ENCODE peak calls at places on chromosome 17, in seven cellular contexts. R is IMR-90, I is neuronal stem cell, J is H9, C is mesenchymal stem cell, B is trophoblast cell, X is H1. Z is an unnamed sample.

GRCh38 chr17:31533546-31534155 is 142.2 kb downstream of the RAB11FIP4 start:
- DNase-seq in B (peak), J (peak), R (peak), I (peak), X (no peak), C (peak), Z (peak)

GRCh38 chr17:13994050-13994449 is 75.3 kb upstream of the COX10 start:
- DNase-seq in I (no peak), C (no peak), J (no peak), B (no peak), R (no peak), X (no peak), Z (no peak)

GRCh38 chr17:1351967-1352366 is 48.1 kb downstream of the YWHAE start:
- DNase-seq in R (no peak), X (no peak), C (no peak), I (no peak), B (no peak), J (no peak), Z (no peak)

GRCh38 chr17:49727353-49727752 is 19.6 kb upstream of the SLC35B1 start:
- DNase-seq in R (no peak), J (no peak), C (no peak), B (no peak), X (no peak), I (no peak), Z (no peak)

GRCh38 chr17:4956493-4957061 is 5.7 kb downstream of the ENO3 start:
- DNase-seq in C (no peak), I (no peak), B (no peak), R (no peak), X (no peak), J (peak), Z (peak)

GRCh38 chr17:81292450-81292849 is 2.7 kb downstream of the SLC38A10 start:
- DNase-seq in R (no peak), B (no peak), X (no peak), I (no peak), J (no peak), C (no peak), Z (no peak)

GRCh38 chr17:67316776-67317175 is 49.6 kb downstream of the PSMD12 start:
- DNase-seq in X (no peak), J (no peak), C (no peak), I (no peak), B (no peak), R (no peak), Z (no peak)

GRCh38 chr17:45430006-45430737 is 2.5 kb downstream of the ARHGAP27 start:
- DNase-seq in X (no peak), C (no peak), B (no peak), I (no peak), R (no peak), J (peak), Z (no peak)

GRCh38 chr17:45855691-45856315 is 11.1 kb downstream of the SPPL2C start:
- DNase-seq in J (no peak), I (no peak), X (no peak), B (no peak), R (no peak), C (no peak), Z (no peak)

GRCh38 chr17:42180922-42181850 is at the start of gene KCNH4:
- DNase-seq in J (peak), R (peak), I (no peak), B (peak), X (no peak), C (peak), Z (peak)

GRCh38 chr17:29155235-29155965 is 24.8 kb downstream of the MYO18A start:
- DNase-seq in C (peak), I (no peak), B (peak), X (no peak), R (peak), J (peak), Z (peak)

DNA sequence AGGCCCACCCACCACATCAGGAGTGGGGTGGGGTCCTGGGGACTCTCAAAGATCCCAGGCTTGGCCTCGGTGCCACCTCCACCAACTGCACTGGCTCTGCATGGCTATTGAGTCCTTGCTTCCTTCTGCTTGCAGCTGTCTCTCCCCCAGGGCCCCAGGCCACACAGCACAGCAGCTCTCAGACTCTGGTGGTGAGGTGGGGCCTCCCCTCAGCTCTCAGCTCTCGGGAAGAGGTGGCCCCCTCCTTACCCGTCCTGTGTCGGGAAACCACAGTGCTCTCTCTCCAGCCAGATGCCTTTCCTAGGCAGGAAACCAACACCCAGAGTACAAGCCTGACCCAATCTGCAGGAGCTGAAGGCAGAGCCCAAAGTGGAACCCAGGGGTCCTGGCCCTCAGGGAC is 18.6 kb downstream of the SRCIN1 start:
- DNase-seq in R (no peak), X (no peak), J (no peak), C (no peak), B (no peak), I (no peak), Z (no peak)
- H2BK120ac ChIP-seq in R (no peak), X (no peak), J (no peak), C (no peak), B (no peak), I (peak), Z (no peak)

DNA sequence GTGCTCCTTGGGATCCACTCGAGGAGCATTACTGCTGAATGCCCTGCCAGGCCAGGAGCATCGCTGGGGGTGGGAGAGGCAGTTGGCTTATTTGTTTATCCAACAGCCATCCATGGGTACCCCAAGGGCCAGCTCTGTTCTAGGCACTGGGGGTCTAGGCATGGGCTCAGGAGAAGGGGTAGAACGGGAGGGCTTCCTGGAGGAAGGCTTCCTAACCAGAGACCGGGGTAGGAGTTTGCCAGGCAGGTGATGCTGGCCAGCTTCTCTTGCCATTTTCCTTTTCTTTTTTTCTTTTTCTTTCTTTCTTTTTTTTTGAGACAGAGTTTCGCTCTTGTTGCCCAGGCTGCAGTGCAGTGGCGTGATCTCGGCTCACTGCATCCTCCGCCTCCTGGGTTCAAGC is 241.0 kb downstream of the SEC14L1 start:
- DNase-seq in B (no peak), X (no peak), I (no peak), J (no peak), R (no peak), C (no peak), Z (no peak)
- H3K27ac ChIP-seq in B (no peak), X (no peak), I (no peak), J (no peak), R (peak), C (no peak), Z (no peak)

GRCh38 chr17:17132746-17133145 is 73.4 kb downstream of the PLD6 start:
- DNase-seq in I (peak), J (no peak), X (no peak), B (no peak), R (no peak), C (no peak), Z (no peak)

GRCh38 chr17:17134952-17135340 is 71.2 kb downstream of the PLD6 start:
- DNase-seq in R (no peak), X (no peak), J (no peak), I (no peak), C (no peak), B (no peak), Z (no peak)

GRCh38 chr17:17131876-17132275 is 74.3 kb downstream of the PLD6 start:
- DNase-seq in R (no peak), J (no peak), I (no peak), B (no peak), X (no peak), C (no peak), Z (no peak)

GRCh38 chr17:17137731-17138585 is 68.2 kb downstream of the PLD6 start:
- DNase-seq in C (no peak), J (no peak), B (no peak), R (no peak), X (no peak), I (no peak), Z (no peak)

DNA sequence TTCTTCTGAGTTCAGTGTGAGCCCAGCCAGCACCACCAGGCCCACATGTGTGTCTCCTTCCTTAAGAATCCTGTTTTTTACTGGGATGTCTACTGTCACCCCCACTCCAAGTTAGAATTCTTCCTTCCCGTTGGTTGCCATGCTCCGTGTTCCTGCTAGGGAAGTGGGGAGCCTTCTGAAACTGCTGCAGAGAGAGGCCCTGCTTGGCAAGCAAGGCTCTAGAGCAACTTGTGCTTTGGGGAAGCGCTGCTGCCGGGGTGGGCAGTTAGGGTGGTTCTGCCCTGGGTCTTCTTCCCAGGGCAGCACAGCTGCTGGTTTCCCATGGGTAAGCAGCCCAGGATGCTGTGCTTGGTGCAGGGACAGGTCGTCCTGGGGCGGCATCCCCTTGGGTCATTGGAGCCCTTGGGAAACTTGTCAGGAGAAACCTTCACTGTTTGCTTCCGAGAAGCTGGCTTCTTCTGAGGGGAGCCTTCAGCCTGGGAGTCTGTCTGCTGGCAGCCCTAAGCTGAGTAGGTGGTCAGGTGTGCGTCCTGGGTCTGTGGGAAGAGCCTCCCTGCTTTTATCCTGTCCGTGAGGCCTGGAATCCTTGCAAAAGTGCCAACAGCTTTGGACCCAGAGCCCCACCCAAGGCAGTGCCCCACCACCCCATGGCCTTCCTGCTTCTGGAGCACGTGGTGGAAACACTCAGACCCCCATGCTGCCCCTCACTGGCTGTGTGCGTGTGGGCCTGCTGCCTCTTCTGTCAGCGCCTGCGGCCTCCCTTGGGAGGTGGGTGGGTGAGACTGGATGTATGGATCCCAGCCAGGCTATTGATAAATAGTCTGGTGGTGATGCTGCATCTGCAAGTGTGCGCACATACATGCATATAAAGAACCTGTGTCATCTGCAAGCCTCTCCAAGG is 71.8 kb downstream of the PLD6 start:
- DNase-seq in B (no peak), J (no peak), X (no peak), C (no peak), I (no peak), R (no peak), Z (no peak)
- H4K8ac ChIP-seq in B (no peak), J (no peak), X (peak), C (no peak), I (no peak), R (no peak), Z (no peak)

GRCh38 chr17:79079421-79080200 is 5.0 kb downstream of the ENGASE start:
- DNase-seq in I (no peak), X (no peak), C (no peak), J (no peak), B (no peak), R (no peak), Z (no peak)
- H2BK120ac ChIP-seq in I (no peak), X (no peak), C (no peak), J (no peak), B (no peak), R (no peak), Z (no peak)

Z was measured in mesendoderm.